ENCODE peak calls at places on chromosomes 12 and 14, in eight cellular contexts. Y is A549, J is uterus, Q is body of pancreas, V is H1, A is thyroid gland, O is lower leg skin, N is tibial nerve. W is an unnamed sample.

GRCh38 chr12:125403145-125403789 is 338.0 kb downstream of the AACS start:
- DNase-seq in Y (peak), J (no peak), Q (no peak), V (peak), A (no peak), O (no peak), N (no peak), W (peak)

GRCh38 chr14:100442473-100443260 is 119.5 kb downstream of the SLC25A47 start:
- DNase-seq in Y (no peak), J (no peak), Q (no peak), V (no peak), A (no peak), O (peak), N (no peak), W (no peak)

GRCh38 chr12:131755305-131756113 is 44.6 kb downstream of the SFSWAP start:
- DNase-seq in Y (peak), J (no peak), Q (no peak), V (no peak), A (no peak), O (peak), N (no peak), W (peak)

GRCh38 chr12:120141336-120141735 is 24.8 kb upstream of the RAB35 start:
- DNase-seq in Y (no peak), J (no peak), Q (no peak), V (no peak), A (no peak), O (no peak), N (no peak), W (no peak)

GRCh38 chr12:127126260-127126628 is 1140.7 kb upstream of the TMEM132C start:
- DNase-seq in Y (no peak), J (no peak), Q (no peak), V (no peak), A (no peak), O (no peak), N (no peak), W (no peak)

GRCh38 chr12:124096869-124097434 is 123.9 kb downstream of the ZNF664 start:
- DNase-seq in Y (no peak), J (no peak), Q (no peak), V (no peak), A (no peak), O (no peak), N (no peak), W (no peak)

GRCh38 chr12:54216580-54217308 is 28.0 kb upstream of the SMUG1 start:
- DNase-seq in Y (peak), J (peak), Q (peak), V (no peak), A (peak), O (peak), N (peak), W (peak)

GRCh38 chr12:113072136-113072535 is 15.6 kb downstream of the DTX1 start:
- DNase-seq in Y (no peak), J (no peak), Q (no peak), V (no peak), A (no peak), O (no peak), N (no peak), W (peak)

GRCh38 chr12:25689996-25690501 is 137.0 kb upstream of the LMNTD1 start:
- DNase-seq in Y (no peak), J (no peak), Q (peak), V (no peak), A (peak), O (no peak), N (no peak), W (no peak)

DNA sequence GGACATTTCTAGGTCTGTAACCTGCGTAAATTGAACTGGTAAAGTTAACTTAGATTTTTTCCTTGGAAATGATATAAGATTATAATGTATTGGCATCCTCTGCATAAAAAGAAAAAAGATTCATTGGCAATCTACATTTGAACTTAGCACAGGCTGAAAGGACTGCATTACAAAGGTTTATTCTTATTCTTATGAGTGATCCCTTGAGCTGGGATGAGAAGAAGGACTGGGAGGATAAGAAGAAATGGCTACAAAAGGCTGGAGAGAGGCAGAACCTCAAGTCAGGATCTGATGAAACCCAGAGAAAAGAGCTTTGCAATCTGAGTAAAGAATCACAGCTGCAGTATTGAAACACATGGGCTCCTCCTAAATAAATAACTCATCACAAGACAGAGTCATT is 1635.4 kb upstream of the FLRT2 start:
- DNase-seq in Y (no peak), J (no peak), Q (no peak), V (no peak), A (no peak), O (no peak), N (no peak), W (no peak)
- H3K4me3 ChIP-seq in Y (no peak), J (no peak), Q (no peak), V (no peak), A (no peak), O (no peak), N (no peak), W (no peak)

GRCh38 chr12:57638096-57638495 is 5.1 kb upstream of the B4GALNT1 start:
- DNase-seq in Y (no peak), J (no peak), Q (no peak), V (no peak), A (no peak), O (peak), N (no peak), W (no peak)

GRCh38 chr12:57640156-57641042 is 7.4 kb upstream of the B4GALNT1 start:
- DNase-seq in Y (no peak), J (no peak), Q (no peak), V (no peak), A (no peak), O (peak), N (no peak), W (no peak)

GRCh38 chr12:57632898-57633825 is at the start of gene B4GALNT1:
- DNase-seq in Y (peak), J (peak), Q (peak), V (no peak), A (peak), O (peak), N (no peak), W (peak)

GRCh38 chr12:57641699-57642442 is 8.9 kb upstream of the B4GALNT1 start:
- DNase-seq in Y (no peak), J (no peak), Q (peak), V (no peak), A (no peak), O (no peak), N (no peak), W (no peak)

GRCh38 chr12:57637364-57637763 is 4.4 kb upstream of the B4GALNT1 start:
- DNase-seq in Y (peak), J (no peak), Q (no peak), V (no peak), A (no peak), O (peak), N (no peak), W (no peak)
- TF ChIP-seq CTCF in Y (peak), J (no peak), Q (no peak), V (no peak), A (no peak), O (no peak), N (no peak), W (no peak)

DNA sequence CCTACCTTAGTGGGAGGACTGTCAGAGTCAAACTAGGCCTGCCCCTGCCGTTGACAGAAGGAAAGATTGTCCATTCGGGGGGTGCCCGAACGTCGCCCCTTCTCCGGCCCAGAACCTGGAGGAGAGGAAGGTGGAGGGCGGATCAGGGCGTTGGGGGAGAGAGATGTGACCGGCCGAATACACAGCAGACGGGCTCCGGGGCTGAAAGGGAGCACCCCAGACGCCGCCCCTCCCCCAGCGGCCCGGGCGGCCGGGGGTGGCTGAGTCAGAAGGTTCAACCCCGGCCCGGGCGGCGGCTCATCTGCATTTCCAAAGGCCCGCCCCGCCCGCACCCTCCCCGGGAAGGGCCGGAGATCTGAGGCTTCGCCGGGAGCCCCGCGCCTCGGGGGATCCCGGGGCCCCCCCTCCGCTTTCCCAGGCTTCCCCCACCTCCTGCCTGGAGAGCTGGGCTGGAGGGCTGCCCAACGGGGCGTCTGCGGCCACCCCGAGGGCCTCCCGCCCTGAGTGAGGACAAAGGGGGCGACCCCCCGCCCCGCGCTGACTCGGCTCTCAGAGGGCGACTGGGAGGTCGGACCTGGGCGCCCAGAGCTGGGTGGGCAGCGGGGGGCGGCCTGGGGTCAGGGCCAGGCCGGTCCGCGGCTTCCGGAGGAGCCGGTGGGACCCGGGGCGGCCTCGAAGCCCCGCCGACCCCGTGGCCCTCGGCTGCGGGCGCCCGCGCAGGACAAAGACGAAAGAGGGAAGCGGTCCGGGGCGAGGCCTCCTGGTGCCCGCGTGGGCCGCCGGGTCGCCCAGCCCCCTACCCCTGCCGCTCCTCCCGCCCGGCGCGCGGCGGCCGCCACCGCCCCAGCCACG is 3.7 kb upstream of the SETD1B start:
- DNase-seq in Y (peak), J (peak), Q (peak), V (no peak), A (peak), O (peak), N (peak), W (peak)
- TF ChIP-seq POLR2A in Y (no peak), J (peak), Q (peak), V (peak), A (no peak), O (peak), N (peak), W (no peak)

GRCh38 chr14:29274890-29275651 is 508.5 kb downstream of the FOXG1 start:
- DNase-seq in Y (no peak), J (no peak), Q (no peak), V (no peak), A (no peak), O (no peak), N (no peak), W (no peak)

GRCh38 chr14:29265852-29266251 is 499.3 kb downstream of the FOXG1 start:
- DNase-seq in Y (no peak), J (no peak), Q (no peak), V (no peak), A (no peak), O (no peak), N (no peak), W (no peak)

GRCh38 chr14:29273513-29273912 is 506.9 kb downstream of the FOXG1 start:
- DNase-seq in Y (no peak), J (no peak), Q (no peak), V (no peak), A (no peak), O (no peak), N (no peak), W (no peak)

GRCh38 chr14:29271669-29272068 is 505.1 kb downstream of the FOXG1 start:
- DNase-seq in Y (no peak), J (no peak), Q (no peak), V (no peak), A (no peak), O (no peak), N (no peak), W (no peak)
- H3K4me3 ChIP-seq in Y (no peak), J (no peak), Q (no peak), V (no peak), A (no peak), O (no peak), N (no peak), W (no peak)

DNA sequence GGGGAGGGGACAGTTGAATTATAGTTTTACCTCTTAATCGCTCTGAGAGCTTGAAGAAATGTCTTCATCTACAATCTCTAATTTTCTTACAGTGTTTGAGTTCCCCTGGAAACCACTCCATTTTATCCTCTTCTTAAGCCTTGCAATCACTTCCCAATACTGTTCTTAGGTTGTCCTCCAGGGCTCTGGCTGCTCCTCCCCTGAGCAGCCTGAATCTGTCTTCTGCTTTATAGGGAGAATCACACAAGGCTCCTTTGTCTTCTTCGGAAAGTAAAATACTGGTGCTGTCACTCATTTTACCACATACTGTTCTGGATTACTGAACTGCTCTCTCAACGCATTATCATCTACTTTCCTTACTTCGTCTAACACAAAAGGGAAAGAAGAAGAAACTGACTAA is 133.8 kb downstream of the MDGA2 start:
- DNase-seq in Y (no peak), J (no peak), Q (no peak), V (no peak), A (no peak), O (no peak), N (no peak), W (no peak)
- TF ChIP-seq CTCF in Y (no peak), J (no peak), Q (no peak), V (no peak), A (no peak), O (no peak), N (no peak), W (no peak)

GRCh38 chr14:50399251-50400032 is 2.8 kb upstream of the CDKL1 start:
- DNase-seq in Y (peak), J (peak), Q (peak), V (no peak), A (peak), O (no peak), N (peak), W (no peak)

GRCh38 chr14:50395448-50395847 is 1.2 kb downstream of the CDKL1 start:
- DNase-seq in Y (no peak), J (peak), Q (peak), V (no peak), A (peak), O (peak), N (peak), W (no peak)

GRCh38 chr14:50397461-50398196 is 948 bp upstream of the CDKL1 start:
- DNase-seq in Y (peak), J (peak), Q (peak), V (no peak), A (peak), O (no peak), N (peak), W (peak)

GRCh38 chr14:50394713-50395112 is 2.0 kb downstream of the CDKL1 start:
- DNase-seq in Y (no peak), J (no peak), Q (no peak), V (no peak), A (no peak), O (no peak), N (no peak), W (no peak)

GRCh38 chr14:50396636-50397460 is at the start of gene CDKL1:
- DNase-seq in Y (peak), J (peak), Q (peak), V (no peak), A (peak), O (peak), N (peak), W (peak)
- TF ChIP-seq POLR2A in Y (peak), J (peak), Q (peak), V (peak), A (no peak), O (no peak), N (no peak), W (peak)

W was measured in NB4.